ENCODE peak calls at places on chromosome 16, in six cellular contexts. One of them, this sample, is unnamed. For H3K36me3, the result is how much of the 10 kb centered on the place peaks cover.

GRCh38 chr16:9183682-9184353 is 92.4 kb downstream of the HAPSTR1 start:
- DNase-seq in body of pancreas: no peak
- DNase-seq in SK-N-SH: no peak
- DNase-seq in mammary epithelial cell: no peak
- DNase-seq in tibial artery: no peak
- DNase-seq in upper lobe of right lung: no peak
- DNase-seq in this sample: no peak

GRCh38 chr16:66844342-66845079 is at the start of gene CA7:
- DNase-seq in body of pancreas: no peak
- DNase-seq in SK-N-SH: peak
- DNase-seq in mammary epithelial cell: no peak
- DNase-seq in tibial artery: no peak
- DNase-seq in upper lobe of right lung: no peak
- DNase-seq in this sample: no peak

GRCh38 chr16:51967566-51967965 is 579.4 kb downstream of the TOX3 start:
- DNase-seq in body of pancreas: no peak
- DNase-seq in SK-N-SH: no peak
- DNase-seq in mammary epithelial cell: no peak
- DNase-seq in tibial artery: no peak
- DNase-seq in upper lobe of right lung: no peak
- DNase-seq in this sample: no peak

GRCh38 chr16:78768723-78769122 is 669.3 kb downstream of the WWOX start:
- DNase-seq in body of pancreas: no peak
- DNase-seq in SK-N-SH: no peak
- DNase-seq in mammary epithelial cell: no peak
- DNase-seq in tibial artery: no peak
- DNase-seq in upper lobe of right lung: no peak
- DNase-seq in this sample: no peak

GRCh38 chr16:84749815-84750214 is 50.0 kb downstream of the USP10 start:
- DNase-seq in body of pancreas: no peak
- DNase-seq in SK-N-SH: no peak
- DNase-seq in mammary epithelial cell: no peak
- DNase-seq in tibial artery: no peak
- DNase-seq in upper lobe of right lung: no peak
- DNase-seq in this sample: no peak

GRCh38 chr16:57628008-57628781 is at the start of gene ADGRG1:
- DNase-seq in body of pancreas: peak
- DNase-seq in SK-N-SH: peak
- DNase-seq in mammary epithelial cell: peak
- DNase-seq in tibial artery: peak
- DNase-seq in upper lobe of right lung: no peak
- DNase-seq in this sample: peak

GRCh38 chr16:57886427-57886826 is 84.1 kb upstream of the KIFC3 start:
- DNase-seq in body of pancreas: no peak
- DNase-seq in SK-N-SH: no peak
- DNase-seq in mammary epithelial cell: no peak
- DNase-seq in tibial artery: no peak
- DNase-seq in upper lobe of right lung: no peak
- DNase-seq in this sample: no peak

GRCh38 chr16:2782583-2783351 is 4.6 kb downstream of the PRSS33 start:
- DNase-seq in body of pancreas: no peak
- DNase-seq in SK-N-SH: no peak
- DNase-seq in mammary epithelial cell: no peak
- DNase-seq in tibial artery: no peak
- DNase-seq in upper lobe of right lung: peak
- DNase-seq in this sample: no peak

GRCh38 chr16:56311208-56312027 is 113.9 kb downstream of the AMFR start:
- DNase-seq in body of pancreas: no peak
- DNase-seq in SK-N-SH: no peak
- DNase-seq in mammary epithelial cell: no peak
- DNase-seq in tibial artery: no peak
- DNase-seq in upper lobe of right lung: no peak
- DNase-seq in this sample: no peak

GRCh38 chr16:27285676-27286196 is 17.2 kb upstream of the NSMCE1 start:
- DNase-seq in body of pancreas: no peak
- DNase-seq in SK-N-SH: no peak
- DNase-seq in mammary epithelial cell: no peak
- DNase-seq in tibial artery: peak
- DNase-seq in upper lobe of right lung: no peak
- DNase-seq in this sample: no peak

GRCh38 chr16:89143911-89144675 is 27.5 kb upstream of the CDH15 start:
- DNase-seq in body of pancreas: no peak
- DNase-seq in SK-N-SH: no peak
- DNase-seq in mammary epithelial cell: no peak
- DNase-seq in tibial artery: no peak
- DNase-seq in upper lobe of right lung: peak
- DNase-seq in this sample: no peak

GRCh38 chr16:66932076-66932475 is 2.1 kb downstream of the CIAO2B start:
- DNase-seq in body of pancreas: no peak
- DNase-seq in SK-N-SH: no peak
- DNase-seq in mammary epithelial cell: no peak
- DNase-seq in tibial artery: no peak
- DNase-seq in upper lobe of right lung: no peak
- DNase-seq in this sample: no peak

GRCh38 chr16:12236491-12237030 is 260.0 kb downstream of the SNX29 start:
- DNase-seq in body of pancreas: no peak
- DNase-seq in SK-N-SH: no peak
- DNase-seq in mammary epithelial cell: no peak
- DNase-seq in tibial artery: no peak
- DNase-seq in upper lobe of right lung: no peak
- DNase-seq in this sample: no peak
- H3K27ac ChIP-seq in body of pancreas: no peak
- H3K27ac ChIP-seq in SK-N-SH: no peak
- H3K27ac ChIP-seq in mammary epithelial cell: no peak
- H3K27ac ChIP-seq in tibial artery: no peak
- H3K27ac ChIP-seq in upper lobe of right lung: no peak
- H3K27ac ChIP-seq in this sample: no peak

GRCh38 chr16:23871924-23872323 is 36.1 kb downstream of the PRKCB start:
- DNase-seq in body of pancreas: peak
- DNase-seq in SK-N-SH: no peak
- DNase-seq in mammary epithelial cell: no peak
- DNase-seq in tibial artery: no peak
- DNase-seq in upper lobe of right lung: no peak
- DNase-seq in this sample: no peak

GRCh38 chr16:23879735-23880373 is 44.1 kb downstream of the PRKCB start:
- DNase-seq in body of pancreas: no peak
- DNase-seq in SK-N-SH: no peak
- DNase-seq in mammary epithelial cell: no peak
- DNase-seq in tibial artery: no peak
- DNase-seq in upper lobe of right lung: no peak
- DNase-seq in this sample: no peak

GRCh38 chr16:23876256-23876896 is 40.6 kb downstream of the PRKCB start:
- DNase-seq in body of pancreas: no peak
- DNase-seq in SK-N-SH: no peak
- DNase-seq in mammary epithelial cell: no peak
- DNase-seq in tibial artery: no peak
- DNase-seq in upper lobe of right lung: no peak
- DNase-seq in this sample: no peak

GRCh38 chr16:23874613-23875294 is 39.0 kb downstream of the PRKCB start:
- DNase-seq in body of pancreas: no peak
- DNase-seq in SK-N-SH: no peak
- DNase-seq in mammary epithelial cell: peak
- DNase-seq in tibial artery: no peak
- DNase-seq in upper lobe of right lung: no peak
- DNase-seq in this sample: no peak

DNA sequence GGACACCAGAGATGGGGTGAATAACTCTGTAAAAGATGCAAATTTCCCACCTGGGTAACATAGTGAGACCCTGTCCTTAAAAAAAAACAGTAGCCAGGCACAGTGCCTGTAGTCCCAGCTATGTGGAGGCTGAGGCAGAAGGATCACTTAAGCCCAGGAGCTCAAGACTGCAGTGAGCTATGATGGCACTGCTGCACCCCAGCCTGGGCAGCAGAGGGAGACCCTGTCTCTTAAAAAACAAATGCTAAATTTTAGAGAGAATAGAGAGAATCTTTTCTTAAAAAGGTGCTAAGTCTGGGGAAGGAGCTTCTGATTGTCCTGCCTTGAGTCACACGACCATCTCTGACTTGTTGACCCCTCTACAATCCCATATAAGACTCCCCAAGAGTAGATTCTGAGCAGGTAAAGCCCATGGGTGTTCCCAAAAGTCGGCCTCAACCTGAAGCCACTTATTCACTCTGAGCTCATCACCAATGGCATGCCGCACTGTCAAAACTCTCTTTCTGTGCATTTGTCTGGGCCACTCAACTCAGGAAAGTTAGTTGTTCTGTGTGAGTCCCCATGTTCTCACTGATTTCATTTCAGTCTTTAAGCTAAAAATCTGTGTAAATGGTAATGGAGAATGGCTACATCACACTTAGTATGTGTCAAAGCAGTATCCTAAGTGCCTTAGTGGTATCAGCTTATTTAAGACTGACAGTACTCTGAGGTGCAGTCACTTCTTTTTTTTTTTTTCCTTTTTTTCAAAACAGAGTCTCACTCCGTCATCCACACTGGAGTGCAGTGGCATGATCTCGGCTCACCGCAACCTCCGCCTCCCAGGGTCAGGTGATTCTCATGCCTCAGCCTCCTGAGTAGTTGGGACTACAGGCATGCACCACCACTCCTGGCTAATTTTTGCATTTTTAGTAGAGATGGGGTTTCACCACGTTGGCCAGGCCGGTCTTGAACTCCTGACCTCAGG is 41.6 kb downstream of the PRKCB start:
- DNase-seq in body of pancreas: no peak
- DNase-seq in SK-N-SH: no peak
- DNase-seq in mammary epithelial cell: no peak
- DNase-seq in tibial artery: no peak
- DNase-seq in upper lobe of right lung: no peak
- DNase-seq in this sample: no peak
- TF ChIP-seq CTCF in body of pancreas: no peak
- TF ChIP-seq CTCF in SK-N-SH: no peak
- TF ChIP-seq CTCF in mammary epithelial cell: no peak
- TF ChIP-seq CTCF in tibial artery: no peak
- TF ChIP-seq CTCF in upper lobe of right lung: peak
- TF ChIP-seq CTCF in this sample: no peak

DNA sequence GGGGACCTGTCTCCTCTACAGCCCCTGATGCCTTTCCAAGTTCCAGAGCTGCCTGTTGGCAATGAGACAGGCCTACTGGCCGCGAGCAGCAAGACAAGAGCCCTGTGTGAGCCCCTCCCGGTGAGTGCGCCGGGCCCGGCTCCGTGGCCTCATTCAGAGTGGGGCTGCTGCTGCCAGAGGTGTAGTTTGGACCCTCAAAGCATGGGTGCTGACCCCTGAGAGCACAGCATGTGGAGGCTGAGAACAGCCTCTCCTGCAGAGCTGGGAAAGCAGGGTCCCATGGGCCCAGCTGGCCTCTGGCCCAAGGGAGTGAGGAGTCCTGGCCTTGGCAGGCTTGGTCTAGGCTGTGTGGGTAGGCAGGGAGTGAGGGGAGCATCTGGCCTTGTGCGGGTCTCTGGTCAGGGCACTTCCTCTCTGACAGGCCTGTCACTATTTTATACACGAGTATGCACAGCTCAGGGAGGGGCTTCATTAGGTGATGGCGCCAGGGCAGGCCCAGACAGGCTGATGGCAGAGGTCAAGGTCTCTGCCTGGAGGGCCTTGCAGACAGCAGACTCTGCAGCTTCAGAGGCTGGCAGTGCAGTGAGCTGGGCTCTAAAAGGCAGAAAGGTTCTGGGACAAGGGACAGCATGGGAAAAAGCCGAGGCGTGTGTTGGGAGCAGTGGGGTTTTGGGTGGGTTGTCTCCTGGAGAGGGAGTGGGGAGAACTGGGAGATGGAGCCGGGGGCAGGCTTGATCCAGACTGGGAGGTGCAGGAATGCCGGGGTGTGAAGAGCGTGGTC is 43.4 kb downstream of the ADCY7 start:
- DNase-seq in body of pancreas: no peak
- DNase-seq in SK-N-SH: peak
- DNase-seq in mammary epithelial cell: no peak
- DNase-seq in tibial artery: no peak
- DNase-seq in upper lobe of right lung: no peak
- DNase-seq in this sample: peak
- H3K36me3 ChIP-seq in body of pancreas: under half
- H3K36me3 ChIP-seq in SK-N-SH: under half
- H3K36me3 ChIP-seq in mammary epithelial cell: under half
- H3K36me3 ChIP-seq in tibial artery: under half
- H3K36me3 ChIP-seq in upper lobe of right lung: half or more
- H3K36me3 ChIP-seq in this sample: under half

DNA sequence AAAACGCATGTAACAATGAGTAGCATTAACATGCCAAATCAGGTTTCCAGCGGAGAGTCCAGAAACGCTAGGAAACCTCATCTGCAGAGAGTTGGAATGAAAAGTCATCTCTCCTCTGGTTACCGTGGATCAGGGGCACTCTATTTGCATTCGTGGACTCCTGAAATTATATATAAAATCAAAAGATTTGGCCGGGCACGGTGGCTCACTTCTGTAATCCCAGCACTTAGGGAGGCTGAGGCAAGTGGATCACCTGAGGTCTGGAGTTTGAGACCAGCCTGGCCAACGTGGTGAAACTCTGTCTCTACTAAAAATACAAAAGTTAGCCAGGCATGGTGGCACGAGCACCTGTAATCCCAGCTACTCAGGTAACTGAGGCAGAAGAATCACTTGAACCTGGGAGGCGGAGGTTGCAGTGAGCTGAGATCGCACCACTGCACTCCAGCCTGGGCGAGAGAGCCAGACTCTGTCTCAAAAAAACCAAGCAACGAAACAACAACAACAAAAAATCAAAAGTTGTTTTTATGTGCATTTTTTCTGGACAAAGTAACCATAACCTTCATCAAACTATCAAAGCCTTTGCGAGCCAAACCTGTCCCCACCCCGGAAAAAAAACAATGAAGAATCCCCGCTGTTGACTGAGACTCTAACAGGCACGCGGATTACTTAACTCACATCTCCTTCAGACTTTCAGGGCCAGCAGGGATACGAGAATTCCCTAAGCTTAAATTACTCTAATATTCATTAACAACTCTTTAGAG is 79.7 kb upstream of the CREBBP start:
- DNase-seq in body of pancreas: no peak
- DNase-seq in SK-N-SH: no peak
- DNase-seq in mammary epithelial cell: peak
- DNase-seq in tibial artery: no peak
- DNase-seq in upper lobe of right lung: no peak
- DNase-seq in this sample: no peak
- H3K27ac ChIP-seq in body of pancreas: peak
- H3K27ac ChIP-seq in SK-N-SH: no peak
- H3K27ac ChIP-seq in mammary epithelial cell: peak
- H3K27ac ChIP-seq in tibial artery: peak
- H3K27ac ChIP-seq in upper lobe of right lung: peak
- H3K27ac ChIP-seq in this sample: peak